ENCODE peak calls at places on chromosomes 4 and X, in four cellular contexts. One of them, this sample, is unnamed.

GRCh38 chr4:113951263-113951662 is 28.2 kb downstream of the ARSJ start:
- ATAC-seq in A549: no peak
- ATAC-seq in IMR-90: peak
- ATAC-seq in HepG2: no peak
- ATAC-seq in this sample: peak

GRCh38 chr4:137923494-137923893 is 318.7 kb downstream of the SLC7A11 start:
- ATAC-seq in A549: no peak
- ATAC-seq in HepG2: no peak
- ATAC-seq in IMR-90: no peak
- ATAC-seq in this sample: no peak

GRCh38 chr4:54228563-54229501 is at the start of gene PDGFRA:
- ATAC-seq in IMR-90: peak
- ATAC-seq in A549: no peak
- ATAC-seq in HepG2: no peak
- ATAC-seq in this sample: peak

GRCh38 chr4:108560624-108561023 is 59.8 kb upstream of the RPL34 start:
- ATAC-seq in A549: no peak
- ATAC-seq in IMR-90: no peak
- ATAC-seq in HepG2: no peak
- ATAC-seq in this sample: peak

GRCh38 chr4:36233567-36234266 is 10.6 kb downstream of the ARAP2 start:
- ATAC-seq in HepG2: no peak
- ATAC-seq in IMR-90: no peak
- ATAC-seq in A549: no peak
- ATAC-seq in this sample: no peak

GRCh38 chr4:26721685-26722084 is 137.8 kb downstream of the TBC1D19 start:
- ATAC-seq in A549: no peak
- ATAC-seq in HepG2: no peak
- ATAC-seq in IMR-90: no peak
- ATAC-seq in this sample: no peak

GRCh38 chrX:125293792-125294780 is 25.6 kb upstream of the TEX13C start:
- ATAC-seq in IMR-90: no peak
- ATAC-seq in A549: peak
- ATAC-seq in HepG2: no peak
- ATAC-seq in this sample: no peak

GRCh38 chrX:13085533-13085932 is 41.1 kb upstream of the FAM9C start:
- ATAC-seq in A549: no peak
- ATAC-seq in IMR-90: no peak
- ATAC-seq in HepG2: no peak
- ATAC-seq in this sample: no peak

GRCh38 chr4:1365271-1366178 is 18.5 kb downstream of the UVSSA start:
- ATAC-seq in A549: no peak
- ATAC-seq in IMR-90: no peak
- ATAC-seq in HepG2: no peak
- ATAC-seq in this sample: no peak

GRCh38 chrX:2846992-2847391 is 18.3 kb downstream of the GYG2 start:
- ATAC-seq in HepG2: no peak
- ATAC-seq in A549: no peak
- ATAC-seq in IMR-90: no peak
- ATAC-seq in this sample: no peak

GRCh38 chr4:128658214-128658621 is 151.3 kb upstream of the JADE1 start:
- ATAC-seq in IMR-90: no peak
- ATAC-seq in HepG2: no peak
- ATAC-seq in A549: no peak
- ATAC-seq in this sample: no peak

GRCh38 chr4:15776871-15777648 is 1.1 kb upstream of the CD38 start:
- ATAC-seq in HepG2: no peak
- ATAC-seq in A549: no peak
- ATAC-seq in IMR-90: no peak
- ATAC-seq in this sample: no peak

GRCh38 chr4:15778742-15779231 is 659 bp downstream of the CD38 start:
- ATAC-seq in A549: peak
- ATAC-seq in IMR-90: peak
- ATAC-seq in HepG2: peak
- ATAC-seq in this sample: peak

GRCh38 chr4:15777697-15778096 is 431 bp upstream of the CD38 start:
- ATAC-seq in HepG2: no peak
- ATAC-seq in IMR-90: no peak
- ATAC-seq in A549: no peak
- ATAC-seq in this sample: no peak

GRCh38 chr4:15779336-15779735 is 1.2 kb downstream of the CD38 start:
- ATAC-seq in IMR-90: peak
- ATAC-seq in HepG2: peak
- ATAC-seq in A549: peak
- ATAC-seq in this sample: peak

DNA sequence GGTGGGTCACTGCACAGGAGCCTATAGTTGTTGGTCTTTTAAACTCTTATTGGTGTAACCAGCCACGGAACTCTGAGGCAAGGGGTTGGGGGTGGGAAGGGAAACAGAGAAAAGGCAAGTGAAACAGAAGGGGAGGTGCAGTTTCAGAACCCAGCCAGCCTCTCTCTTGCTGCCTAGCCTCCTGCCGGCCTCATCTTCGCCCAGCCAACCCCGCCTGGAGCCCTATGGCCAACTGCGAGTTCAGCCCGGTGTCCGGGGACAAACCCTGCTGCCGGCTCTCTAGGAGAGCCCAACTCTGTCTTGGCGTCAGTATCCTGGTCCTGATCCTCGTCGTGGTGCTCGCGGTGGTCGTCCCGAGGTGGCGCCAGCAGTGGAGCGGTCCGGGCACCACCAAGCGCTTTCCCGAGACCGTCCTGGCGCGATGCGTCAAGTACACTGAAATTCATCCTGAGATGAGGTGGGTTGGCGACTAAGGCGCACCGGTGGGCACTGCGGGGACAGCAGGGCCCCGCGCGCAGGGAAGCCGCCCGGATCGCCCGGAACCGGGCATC is at the start of gene CD38:
- ATAC-seq in IMR-90: peak
- ATAC-seq in A549: peak
- ATAC-seq in HepG2: peak
- ATAC-seq in this sample: peak
- TF ChIP-seq POLR2A in IMR-90: no peak
- TF ChIP-seq POLR2A in A549: no peak
- TF ChIP-seq POLR2A in HepG2: no peak
- TF ChIP-seq POLR2A in this sample: no peak

GRCh38 chrX:103051260-103051789 is 12.6 kb downstream of the BEX1 start:
- ATAC-seq in IMR-90: no peak
- ATAC-seq in HepG2: no peak
- ATAC-seq in A549: no peak
- ATAC-seq in this sample: no peak
- H3K4me3 ChIP-seq in IMR-90: no peak
- H3K4me3 ChIP-seq in HepG2: no peak
- H3K4me3 ChIP-seq in A549: no peak
- H3K4me3 ChIP-seq in this sample: no peak

DNA sequence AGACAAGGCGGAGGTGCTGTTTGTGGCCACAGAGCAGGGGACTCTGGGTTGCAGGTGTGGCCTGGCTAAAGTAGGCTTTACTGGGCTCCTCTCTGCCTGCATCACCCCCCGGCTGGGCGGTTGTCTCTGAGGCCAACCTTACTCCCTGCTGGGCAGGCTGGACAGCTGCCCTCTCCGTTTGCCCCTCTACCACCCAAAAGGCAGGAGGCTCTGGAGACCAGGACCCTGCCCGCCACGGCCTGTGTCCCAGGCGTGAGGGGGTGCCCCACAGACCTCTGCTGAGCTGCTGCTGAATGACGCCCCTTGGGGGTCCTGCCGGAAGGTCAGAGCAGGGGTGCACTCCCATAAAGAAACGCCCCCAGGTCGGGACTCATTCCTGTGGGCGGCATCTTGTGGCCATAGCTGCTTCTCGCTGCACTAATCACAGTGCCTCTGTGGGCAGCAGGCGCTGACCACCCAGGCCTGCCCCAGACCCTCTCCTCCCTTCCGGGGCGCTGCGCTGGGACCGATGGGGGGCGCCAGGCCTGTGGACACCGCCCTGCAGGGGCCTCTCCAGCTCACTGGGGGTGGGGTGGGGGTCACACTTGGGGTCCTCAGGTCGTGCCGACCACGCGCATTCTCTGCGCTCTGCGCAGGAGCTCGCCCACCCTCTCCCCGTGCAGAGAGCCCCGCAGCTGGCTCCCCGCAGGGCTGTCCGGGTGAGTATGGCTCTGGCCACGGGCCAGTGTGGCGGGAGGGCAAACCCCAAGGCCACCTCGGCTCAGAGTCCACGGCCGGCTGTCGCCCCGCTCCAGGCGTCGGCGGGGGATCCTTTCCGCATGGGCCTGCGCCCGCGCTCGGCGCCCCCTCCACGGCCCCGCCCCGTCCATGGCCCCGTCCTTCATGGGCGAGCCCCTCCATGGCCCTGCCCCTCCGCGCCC is 920 bp downstream of the HTT-AS start:
- ATAC-seq in HepG2: peak
- ATAC-seq in A549: peak
- ATAC-seq in IMR-90: peak
- ATAC-seq in this sample: peak
- TF ChIP-seq CTCF in HepG2: peak
- TF ChIP-seq CTCF in A549: no peak
- TF ChIP-seq CTCF in IMR-90: no peak
- TF ChIP-seq CTCF in this sample: no peak

DNA sequence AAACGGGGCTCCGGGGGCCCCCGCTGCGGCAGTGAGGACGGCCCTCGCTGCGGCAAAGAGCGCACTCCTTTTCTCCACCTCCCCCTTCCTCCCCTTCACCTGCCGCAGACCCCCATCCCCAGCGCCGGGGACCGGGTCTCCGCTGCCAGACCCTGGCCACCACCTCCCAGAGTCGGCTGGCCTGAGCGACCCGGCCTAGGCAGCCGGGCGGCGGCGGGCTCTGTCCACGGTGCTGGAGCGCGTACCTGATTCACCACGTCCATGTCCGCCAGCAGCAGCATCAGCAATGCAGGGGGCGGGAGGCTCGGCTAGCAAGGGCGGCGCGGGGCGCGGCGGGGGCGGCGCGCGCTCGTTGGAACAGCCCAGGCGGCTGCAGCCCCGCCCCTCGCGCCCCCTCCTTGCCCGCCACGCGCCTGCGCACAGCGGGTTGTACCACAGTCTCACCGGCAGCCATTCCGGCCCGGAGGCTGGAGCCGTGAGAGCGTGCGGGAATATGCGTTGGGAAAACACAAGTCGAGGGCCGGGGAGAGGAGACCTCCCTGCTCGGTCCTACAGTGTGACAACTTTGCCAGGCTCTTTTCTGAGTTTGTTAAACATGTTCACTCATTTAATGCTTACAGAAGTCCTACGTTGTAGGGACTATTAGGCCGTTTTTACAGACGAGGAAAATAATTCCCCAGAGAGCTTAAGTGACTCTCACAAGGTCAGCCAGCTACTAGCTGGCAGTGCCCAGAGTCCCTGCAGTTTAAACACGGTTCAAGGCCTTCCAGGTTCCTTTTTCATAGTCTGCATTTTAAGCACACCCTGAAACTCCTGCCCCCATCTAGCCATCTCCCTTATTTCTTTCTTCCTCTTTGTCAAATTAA is at the start of gene SYP:
- ATAC-seq in A549: peak
- ATAC-seq in IMR-90: peak
- ATAC-seq in HepG2: peak
- ATAC-seq in this sample: peak
- TF ChIP-seq POLR2A in A549: peak
- TF ChIP-seq POLR2A in IMR-90: no peak
- TF ChIP-seq POLR2A in HepG2: no peak
- TF ChIP-seq POLR2A in this sample: peak

This sample was measured in gastroesophageal sphincter.